ENCODE peak calls at places on chromosomes 12 and 14, in ten cellular contexts. M is IMR-90, Z is endothelial cell of umbilical vein, G is H9, R is HepG2, K is PC-3, Q is SK-N-SH, T is neural progenitor cell, B is fibroblast of lung, L is hepatocyte. H is an unnamed sample.

GRCh38 chr12:104538056-104538455 is 81.3 kb downstream of the CHST11 start:
- DNase-seq in Z (no peak), Q (no peak), T (no peak), K (no peak), L (no peak), B (no peak), M (no peak), G (no peak), R (no peak), H (no peak)

GRCh38 chr14:63453443-63453936 is 89.7 kb downstream of the PPP2R5E start:
- DNase-seq in Z (no peak), M (no peak), K (no peak), G (no peak), R (no peak), Q (no peak), B (peak; percentile 61), L (peak; percentile 26), T (no peak), H (no peak)

GRCh38 chr14:37142835-37143499 is 29.4 kb downstream of the SLC25A21 start:
- DNase-seq in Z (peak; percentile 51), Q (no peak), K (peak; percentile 90), T (peak; percentile 8), G (no peak), M (peak; percentile 72), R (peak; percentile 35), L (no peak), B (peak; percentile 95), H (no peak)

GRCh38 chr14:96494331-96494730 is 7.9 kb upstream of the PAPOLA start:
- DNase-seq in B (no peak), M (no peak), T (no peak), R (no peak), L (no peak), K (no peak), Q (no peak), Z (no peak), G (no peak), H (no peak)

GRCh38 chr14:104293851-104294627 is 155.7 kb downstream of the KIF26A start:
- DNase-seq in R (no peak), Z (no peak), L (no peak), T (peak; percentile 41), Q (no peak), B (no peak), M (no peak), G (peak; percentile 50), K (peak; percentile 29), H (no peak)

GRCh38 chr14:72736791-72737559 is 156.9 kb downstream of the DPF3 start:
- DNase-seq in B (peak; percentile 50), Z (no peak), R (no peak), T (no peak), Q (peak; percentile 68), L (no peak), G (no peak), K (no peak), M (no peak), H (no peak)

GRCh38 chr14:78455896-78456435 is 285.8 kb downstream of the NRXN3 start:
- DNase-seq in Q (no peak), L (no peak), K (no peak), Z (no peak), B (no peak), G (no peak), T (no peak), R (no peak), M (no peak), H (no peak)

GRCh38 chr12:16606936-16607335 is 974 bp upstream of the LMO3 start:
- DNase-seq in Z (no peak), T (peak; percentile 20), G (no peak), R (no peak), K (no peak), M (no peak), L (no peak), B (no peak), Q (no peak), H (no peak)

GRCh38 chr14:89773644-89774316 is 180.8 kb downstream of the EFCAB11 start:
- DNase-seq in M (peak; percentile 47), B (peak; percentile 76), L (peak; percentile 79), T (peak; percentile 51), Z (peak; percentile 12), G (peak; percentile 85), R (peak; percentile 61), Q (no peak), K (peak; percentile 33), H (no peak)

GRCh38 chr14:89771251-89771650 is 183.3 kb downstream of the EFCAB11 start:
- DNase-seq in Z (peak; percentile 41), G (no peak), Q (no peak), B (peak; percentile 65), T (no peak), K (peak; percentile 23), M (peak; percentile 87), L (no peak), R (no peak), H (no peak)

GRCh38 chr14:89773151-89773550 is 181.4 kb downstream of the EFCAB11 start:
- DNase-seq in M (no peak), K (no peak), B (no peak), Z (no peak), R (no peak), G (no peak), Q (no peak), L (no peak), T (no peak), H (no peak)

GRCh38 chr14:89779707-89780106 is 174.8 kb downstream of the EFCAB11 start:
- DNase-seq in Z (no peak), T (no peak), B (no peak), L (no peak), Q (no peak), M (no peak), K (no peak), G (peak; percentile 48), R (no peak), H (no peak)

DNA sequence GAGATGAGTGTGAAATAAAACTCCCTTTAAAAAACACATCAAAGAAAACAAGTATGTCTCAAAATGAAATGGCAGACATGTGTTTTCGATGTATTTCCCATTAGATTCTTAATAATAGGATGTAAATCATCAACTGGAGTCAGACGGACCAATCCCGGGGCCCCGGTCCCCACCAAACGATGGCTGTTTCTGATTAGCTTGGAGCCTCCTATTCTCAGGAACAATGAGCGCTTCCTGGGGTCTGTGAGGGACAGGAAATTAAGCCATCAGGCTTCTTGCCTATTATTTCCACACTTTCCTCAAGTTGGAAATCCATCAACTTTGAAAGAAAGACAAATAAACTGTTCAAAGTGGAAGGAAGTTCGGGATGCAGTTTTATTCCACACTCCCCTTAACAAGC is 179.4 kb downstream of the EFCAB11 start:
- DNase-seq in R (no peak), M (no peak), G (no peak), Z (peak; percentile 63), B (no peak), K (no peak), L (no peak), Q (peak; percentile 49), T (no peak), H (no peak)
- H2AFZ ChIP-seq in R (no peak overlapping the region), M (no peak overlapping the region), G (no peak overlapping the region), Z (peak overlapping the region; percentile 34), B (no peak overlapping the region), K (no peak overlapping the region), L (no peak overlapping the region), Q (peak overlapping the region; percentile 6), T (no peak overlapping the region), H (no peak overlapping the region)

GRCh38 chr12:107163413-107163812 is 70.1 kb upstream of the CRY1 start:
- DNase-seq in G (no peak), Q (no peak), B (no peak), R (no peak), M (no peak), K (peak; percentile 32), Z (no peak), T (no peak), L (no peak), H (no peak)

GRCh38 chr12:107164392-107164791 is 71.0 kb upstream of the CRY1 start:
- DNase-seq in K (no peak), G (no peak), M (no peak), Z (no peak), R (no peak), L (no peak), Q (no peak), B (no peak), T (no peak), H (no peak)

GRCh38 chr12:107159384-107159900 is 66.1 kb upstream of the CRY1 start:
- DNase-seq in B (no peak), K (no peak), G (no peak), L (no peak), R (no peak), T (no peak), Q (no peak), M (no peak), Z (no peak), H (no peak)
- H2AFZ ChIP-seq in B (no peak overlapping the region), K (no peak overlapping the region), G (no peak overlapping the region), L (no peak overlapping the region), R (no peak overlapping the region), T (no peak overlapping the region), Q (no peak overlapping the region), M (no peak overlapping the region), Z (no peak overlapping the region), H (no peak overlapping the region)

GRCh38 chr14:32337759-32338158 is 8.7 kb downstream of the AKAP6 start:
- DNase-seq in B (no peak), L (no peak), Z (no peak), M (no peak), T (no peak), R (no peak), Q (no peak), G (no peak), K (no peak), H (no peak)
- H2AFZ ChIP-seq in B (no peak overlapping the region), L (no peak overlapping the region), Z (no peak overlapping the region), M (no peak overlapping the region), T (no peak overlapping the region), R (no peak overlapping the region), Q (no peak overlapping the region), G (no peak overlapping the region), K (no peak overlapping the region), H (no peak overlapping the region)

GRCh38 chr12:57853864-57854556 is 7.5 kb upstream of the CTDSP2 start:
- DNase-seq in T (no peak), Z (no peak), L (no peak), K (peak; percentile 21), M (no peak), Q (no peak), B (no peak), G (no peak), R (no peak), H (no peak)

GRCh38 chr12:57852195-57852594 is 5.7 kb upstream of the CTDSP2 start:
- DNase-seq in R (no peak), T (no peak), Z (no peak), M (no peak), L (no peak), Q (no peak), K (no peak), B (no peak), G (peak; percentile 36), H (no peak)

GRCh38 chr12:57851552-57852186 is 5.1 kb upstream of the CTDSP2 start:
- DNase-seq in K (no peak), Z (no peak), R (no peak), M (no peak), L (no peak), T (no peak), Q (no peak), G (no peak), B (no peak), H (no peak)

GRCh38 chr12:57850924-57851323 is 4.4 kb upstream of the CTDSP2 start:
- DNase-seq in G (peak; percentile 66), M (no peak), K (no peak), R (no peak), B (no peak), Z (no peak), T (peak; percentile 17), L (no peak), Q (peak; percentile 61), H (no peak)

DNA sequence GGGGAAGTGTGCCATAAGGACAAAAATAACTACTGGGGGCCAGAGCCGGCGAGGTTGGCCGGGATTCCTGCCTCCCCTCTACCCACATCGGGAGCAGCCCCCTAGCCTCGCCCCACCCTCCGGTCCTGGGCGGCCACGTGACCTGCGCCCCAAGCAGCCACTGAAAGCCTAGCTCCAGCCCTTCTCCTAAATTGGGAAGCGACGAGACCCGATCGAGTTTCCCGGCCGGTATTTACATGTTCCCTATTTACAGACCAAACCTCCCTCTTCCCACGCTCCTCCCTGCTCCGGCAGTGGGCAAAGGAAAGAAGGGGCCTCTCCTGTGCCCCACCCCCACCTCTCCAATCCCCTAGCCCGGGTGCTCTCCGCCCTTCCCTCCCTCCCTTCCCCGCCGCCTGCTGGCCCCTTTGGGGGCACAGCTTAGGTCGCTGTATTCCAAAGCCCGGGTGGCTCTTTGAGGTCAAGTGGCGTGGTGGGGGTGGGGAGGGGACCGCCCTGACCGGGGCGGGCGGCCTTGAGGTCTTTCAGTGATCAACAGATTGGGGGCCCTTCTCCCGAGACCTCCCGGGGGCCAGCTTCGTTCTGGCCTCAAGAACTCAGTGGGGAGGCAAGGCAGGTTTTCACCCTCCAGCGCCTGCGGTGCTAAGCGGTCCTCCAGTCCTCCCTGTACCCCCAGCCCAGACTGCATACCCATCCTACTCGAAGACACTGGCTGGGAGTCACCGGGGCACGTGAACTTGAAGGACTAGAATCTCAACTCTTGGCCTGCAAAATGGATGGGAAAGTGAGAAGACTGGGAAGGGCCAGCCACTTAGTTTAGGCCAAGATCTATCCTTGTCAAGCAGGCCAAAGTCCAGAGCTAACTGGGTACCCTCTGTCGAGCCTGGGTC is 6.3 kb upstream of the CTDSP2 start:
- DNase-seq in Q (no peak), L (peak; percentile 78), K (no peak), T (peak; percentile 92), R (peak; percentile 32), Z (no peak), M (no peak), B (no peak), G (peak; percentile 90), H (no peak)
- H2AFZ ChIP-seq in Q (no peak overlapping the region), L (peak overlapping the region; percentile 42), K (no peak overlapping the region), T (peak overlapping the region; percentile 27), R (no peak overlapping the region), Z (peak overlapping the region; percentile 31), M (peak overlapping the region; percentile 73), B (peak overlapping the region; percentile 56), G (no peak overlapping the region), H (peak overlapping the region; percentile 25)